ENCODE peak calls at places on chromosome 11, in nine cellular contexts. One of them, this sample, is unnamed.

GRCh38 chr11:69495441-69496201 is 14.2 kb downstream of the LINC01488 start:
- DNase-seq in A673: no peak
- DNase-seq in dorsolateral prefrontal cortex: no peak
- DNase-seq in heart right ventricle: no peak
- DNase-seq in cardiac fibroblast: no peak
- DNase-seq in endodermal cell: no peak
- DNase-seq in neuronal stem cell: no peak
- DNase-seq in body of pancreas: no peak
- DNase-seq in GM23338: no peak
- DNase-seq in this sample: peak

GRCh38 chr11:73416711-73417265 is 40.6 kb downstream of the RELT start:
- DNase-seq in A673: no peak
- DNase-seq in dorsolateral prefrontal cortex: no peak
- DNase-seq in heart right ventricle: no peak
- DNase-seq in cardiac fibroblast: peak
- DNase-seq in endodermal cell: no peak
- DNase-seq in neuronal stem cell: no peak
- DNase-seq in body of pancreas: no peak
- DNase-seq in GM23338: no peak
- DNase-seq in this sample: no peak

GRCh38 chr11:20226936-20227335 is 66.7 kb upstream of the DBX1 start:
- DNase-seq in A673: no peak
- DNase-seq in dorsolateral prefrontal cortex: no peak
- DNase-seq in heart right ventricle: no peak
- DNase-seq in cardiac fibroblast: no peak
- DNase-seq in endodermal cell: no peak
- DNase-seq in neuronal stem cell: no peak
- DNase-seq in body of pancreas: no peak
- DNase-seq in GM23338: no peak
- DNase-seq in this sample: no peak

GRCh38 chr11:88193278-88193677 is 18.0 kb upstream of the RAB38 start:
- DNase-seq in A673: no peak
- DNase-seq in dorsolateral prefrontal cortex: no peak
- DNase-seq in heart right ventricle: no peak
- DNase-seq in cardiac fibroblast: no peak
- DNase-seq in endodermal cell: no peak
- DNase-seq in neuronal stem cell: no peak
- DNase-seq in body of pancreas: no peak
- DNase-seq in GM23338: no peak
- DNase-seq in this sample: no peak

GRCh38 chr11:115926090-115926489 is 421.9 kb upstream of the CADM1 start:
- DNase-seq in A673: no peak
- DNase-seq in dorsolateral prefrontal cortex: no peak
- DNase-seq in heart right ventricle: no peak
- DNase-seq in cardiac fibroblast: no peak
- DNase-seq in endodermal cell: no peak
- DNase-seq in neuronal stem cell: no peak
- DNase-seq in body of pancreas: no peak
- DNase-seq in GM23338: no peak
- DNase-seq in this sample: no peak

GRCh38 chr11:57224537-57224936 is 12.5 kb downstream of the APLNR start:
- DNase-seq in A673: peak
- DNase-seq in dorsolateral prefrontal cortex: no peak
- DNase-seq in heart right ventricle: no peak
- DNase-seq in cardiac fibroblast: no peak
- DNase-seq in endodermal cell: no peak
- DNase-seq in neuronal stem cell: no peak
- DNase-seq in body of pancreas: no peak
- DNase-seq in GM23338: no peak
- DNase-seq in this sample: no peak

GRCh38 chr11:103532133-103532788 is 423.0 kb downstream of the DYNC2H1 start:
- DNase-seq in A673: peak
- DNase-seq in dorsolateral prefrontal cortex: no peak
- DNase-seq in heart right ventricle: no peak
- DNase-seq in cardiac fibroblast: peak
- DNase-seq in endodermal cell: no peak
- DNase-seq in neuronal stem cell: no peak
- DNase-seq in body of pancreas: no peak
- DNase-seq in GM23338: no peak
- DNase-seq in this sample: no peak

GRCh38 chr11:75626692-75627536 is 41.9 kb downstream of the MAP6 start:
- DNase-seq in A673: peak
- DNase-seq in dorsolateral prefrontal cortex: no peak
- DNase-seq in heart right ventricle: no peak
- DNase-seq in cardiac fibroblast: no peak
- DNase-seq in endodermal cell: no peak
- DNase-seq in neuronal stem cell: no peak
- DNase-seq in body of pancreas: no peak
- DNase-seq in GM23338: no peak
- DNase-seq in this sample: no peak

GRCh38 chr11:15929371-15929801 is 427.0 kb downstream of the SOX6 start:
- DNase-seq in A673: no peak
- DNase-seq in dorsolateral prefrontal cortex: no peak
- DNase-seq in heart right ventricle: no peak
- DNase-seq in cardiac fibroblast: no peak
- DNase-seq in endodermal cell: peak
- DNase-seq in neuronal stem cell: no peak
- DNase-seq in body of pancreas: no peak
- DNase-seq in GM23338: no peak
- DNase-seq in this sample: no peak

GRCh38 chr11:115918579-115918978 is 414.4 kb upstream of the CADM1 start:
- DNase-seq in A673: no peak
- DNase-seq in dorsolateral prefrontal cortex: no peak
- DNase-seq in heart right ventricle: no peak
- DNase-seq in cardiac fibroblast: no peak
- DNase-seq in endodermal cell: no peak
- DNase-seq in neuronal stem cell: no peak
- DNase-seq in body of pancreas: no peak
- DNase-seq in GM23338: no peak
- DNase-seq in this sample: no peak

GRCh38 chr11:129803533-129803932 is 12.1 kb upstream of the TMEM45B start:
- DNase-seq in A673: no peak
- DNase-seq in dorsolateral prefrontal cortex: no peak
- DNase-seq in heart right ventricle: no peak
- DNase-seq in cardiac fibroblast: no peak
- DNase-seq in endodermal cell: peak
- DNase-seq in neuronal stem cell: no peak
- DNase-seq in body of pancreas: no peak
- DNase-seq in GM23338: no peak
- DNase-seq in this sample: no peak

GRCh38 chr11:16630651-16631050 is 107.8 kb upstream of the C11orf58 start:
- DNase-seq in A673: no peak
- DNase-seq in dorsolateral prefrontal cortex: no peak
- DNase-seq in heart right ventricle: no peak
- DNase-seq in cardiac fibroblast: no peak
- DNase-seq in endodermal cell: no peak
- DNase-seq in neuronal stem cell: no peak
- DNase-seq in body of pancreas: no peak
- DNase-seq in GM23338: no peak
- DNase-seq in this sample: no peak

GRCh38 chr11:65314501-65315203 is at the start of gene CDC42EP2:
- DNase-seq in A673: peak
- DNase-seq in dorsolateral prefrontal cortex: peak
- DNase-seq in heart right ventricle: peak
- DNase-seq in cardiac fibroblast: peak
- DNase-seq in endodermal cell: peak
- DNase-seq in neuronal stem cell: peak
- DNase-seq in body of pancreas: peak
- DNase-seq in GM23338: peak
- DNase-seq in this sample: peak

GRCh38 chr11:65315866-65316233 is 1.2 kb downstream of the CDC42EP2 start:
- DNase-seq in A673: no peak
- DNase-seq in dorsolateral prefrontal cortex: no peak
- DNase-seq in heart right ventricle: no peak
- DNase-seq in cardiac fibroblast: no peak
- DNase-seq in endodermal cell: no peak
- DNase-seq in neuronal stem cell: no peak
- DNase-seq in body of pancreas: no peak
- DNase-seq in GM23338: no peak
- DNase-seq in this sample: peak

GRCh38 chr11:65315204-65315865 is 669 bp downstream of the CDC42EP2 start:
- DNase-seq in A673: peak
- DNase-seq in dorsolateral prefrontal cortex: peak
- DNase-seq in heart right ventricle: peak
- DNase-seq in cardiac fibroblast: peak
- DNase-seq in endodermal cell: peak
- DNase-seq in neuronal stem cell: peak
- DNase-seq in body of pancreas: peak
- DNase-seq in GM23338: peak
- DNase-seq in this sample: peak

GRCh38 chr11:65316311-65316978 is 1.8 kb downstream of the CDC42EP2 start:
- DNase-seq in A673: no peak
- DNase-seq in dorsolateral prefrontal cortex: no peak
- DNase-seq in heart right ventricle: peak
- DNase-seq in cardiac fibroblast: peak
- DNase-seq in endodermal cell: peak
- DNase-seq in neuronal stem cell: no peak
- DNase-seq in body of pancreas: no peak
- DNase-seq in GM23338: peak
- DNase-seq in this sample: no peak

GRCh38 chr11:65316979-65317786 is 2.5 kb downstream of the CDC42EP2 start:
- DNase-seq in A673: peak
- DNase-seq in dorsolateral prefrontal cortex: no peak
- DNase-seq in heart right ventricle: peak
- DNase-seq in cardiac fibroblast: peak
- DNase-seq in endodermal cell: peak
- DNase-seq in neuronal stem cell: no peak
- DNase-seq in body of pancreas: peak
- DNase-seq in GM23338: peak
- DNase-seq in this sample: peak
- H3K4me3 ChIP-seq in A673: no peak
- H3K4me3 ChIP-seq in dorsolateral prefrontal cortex: peak
- H3K4me3 ChIP-seq in heart right ventricle: peak
- H3K4me3 ChIP-seq in cardiac fibroblast: peak
- H3K4me3 ChIP-seq in endodermal cell: peak
- H3K4me3 ChIP-seq in neuronal stem cell: no peak
- H3K4me3 ChIP-seq in body of pancreas: no peak
- H3K4me3 ChIP-seq in GM23338: peak
- H3K4me3 ChIP-seq in this sample: peak

GRCh38 chr11:65095427-65095826 is 587 bp upstream of the VPS51 start:
- DNase-seq in A673: no peak
- DNase-seq in dorsolateral prefrontal cortex: no peak
- DNase-seq in heart right ventricle: no peak
- DNase-seq in cardiac fibroblast: no peak
- DNase-seq in endodermal cell: no peak
- DNase-seq in neuronal stem cell: no peak
- DNase-seq in body of pancreas: no peak
- DNase-seq in GM23338: no peak
- DNase-seq in this sample: no peak
- H3K4me3 ChIP-seq in A673: peak
- H3K4me3 ChIP-seq in dorsolateral prefrontal cortex: peak
- H3K4me3 ChIP-seq in heart right ventricle: peak
- H3K4me3 ChIP-seq in cardiac fibroblast: peak
- H3K4me3 ChIP-seq in endodermal cell: peak
- H3K4me3 ChIP-seq in neuronal stem cell: no peak
- H3K4me3 ChIP-seq in body of pancreas: no peak
- H3K4me3 ChIP-seq in GM23338: peak
- H3K4me3 ChIP-seq in this sample: no peak

DNA sequence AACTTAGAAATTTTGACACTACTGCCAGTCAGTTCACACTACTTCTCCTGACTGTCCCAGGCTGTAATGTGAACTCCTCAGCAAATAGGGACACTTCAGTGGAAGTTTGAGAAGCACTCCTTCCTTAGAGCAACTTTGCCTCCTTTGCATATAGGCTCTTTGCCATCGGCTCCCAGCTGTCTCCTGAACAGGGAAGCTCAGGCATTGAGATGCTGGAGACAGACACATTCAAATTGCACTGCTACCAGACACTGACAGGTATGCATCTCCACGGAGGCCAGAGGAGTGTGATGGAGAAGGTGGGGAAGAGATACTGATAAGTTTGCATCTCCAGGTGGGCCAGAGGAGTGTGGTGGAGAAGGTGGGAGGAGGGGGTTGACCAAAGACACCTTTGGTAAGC is 1.4 kb downstream of the TRAPPC4 start:
- DNase-seq in A673: no peak
- DNase-seq in dorsolateral prefrontal cortex: no peak
- DNase-seq in heart right ventricle: no peak
- DNase-seq in cardiac fibroblast: no peak
- DNase-seq in endodermal cell: no peak
- DNase-seq in neuronal stem cell: no peak
- DNase-seq in body of pancreas: no peak
- DNase-seq in GM23338: no peak
- DNase-seq in this sample: peak
- H3K4me3 ChIP-seq in A673: peak
- H3K4me3 ChIP-seq in dorsolateral prefrontal cortex: peak
- H3K4me3 ChIP-seq in heart right ventricle: peak
- H3K4me3 ChIP-seq in cardiac fibroblast: peak
- H3K4me3 ChIP-seq in endodermal cell: peak
- H3K4me3 ChIP-seq in neuronal stem cell: no peak
- H3K4me3 ChIP-seq in body of pancreas: no peak
- H3K4me3 ChIP-seq in GM23338: peak
- H3K4me3 ChIP-seq in this sample: no peak

GRCh38 chr11:210803-211180 is 3.3 kb downstream of the RIC8A start:
- DNase-seq in A673: no peak
- DNase-seq in dorsolateral prefrontal cortex: no peak
- DNase-seq in heart right ventricle: no peak
- DNase-seq in cardiac fibroblast: no peak
- DNase-seq in endodermal cell: no peak
- DNase-seq in neuronal stem cell: no peak
- DNase-seq in body of pancreas: no peak
- DNase-seq in GM23338: no peak
- DNase-seq in this sample: no peak
- H3K4me3 ChIP-seq in A673: no peak
- H3K4me3 ChIP-seq in dorsolateral prefrontal cortex: no peak
- H3K4me3 ChIP-seq in heart right ventricle: no peak
- H3K4me3 ChIP-seq in cardiac fibroblast: no peak
- H3K4me3 ChIP-seq in endodermal cell: peak
- H3K4me3 ChIP-seq in neuronal stem cell: no peak
- H3K4me3 ChIP-seq in body of pancreas: no peak
- H3K4me3 ChIP-seq in GM23338: no peak
- H3K4me3 ChIP-seq in this sample: no peak

GRCh38 chr11:94795799-94796580 is 27.8 kb downstream of the AMOTL1 start:
- DNase-seq in A673: no peak
- DNase-seq in dorsolateral prefrontal cortex: no peak
- DNase-seq in heart right ventricle: no peak
- DNase-seq in cardiac fibroblast: no peak
- DNase-seq in endodermal cell: no peak
- DNase-seq in neuronal stem cell: no peak
- DNase-seq in body of pancreas: no peak
- DNase-seq in GM23338: no peak
- DNase-seq in this sample: no peak
- H3K4me3 ChIP-seq in A673: no peak
- H3K4me3 ChIP-seq in dorsolateral prefrontal cortex: no peak
- H3K4me3 ChIP-seq in heart right ventricle: no peak
- H3K4me3 ChIP-seq in cardiac fibroblast: peak
- H3K4me3 ChIP-seq in endodermal cell: no peak
- H3K4me3 ChIP-seq in neuronal stem cell: no peak
- H3K4me3 ChIP-seq in body of pancreas: no peak
- H3K4me3 ChIP-seq in GM23338: no peak
- H3K4me3 ChIP-seq in this sample: no peak